ENCODE peak calls at places on chromosome 3, in nine cellular contexts. Z is cardiac muscle cell; V is stomach; H is esophagus squamous epithelium; B is CD8-positive, alpha-beta T cell; L is thoracic aorta; C is naive thymus-derived CD4-positive, alpha-beta T cell; X is neural progenitor cell; J is aorta. R is an unnamed sample.

GRCh38 chr3:105730973-105731372 is 137.8 kb downstream of the CBLB start:
- DNase-seq in Z (peak; percentile 25), V (no peak), H (no peak), B (no peak), L (no peak), C (no peak), X (no peak), J (no peak), R (no peak)

GRCh38 chr3:33751320-33751719 is 33.3 kb upstream of the CLASP2 start:
- DNase-seq in Z (no peak), V (no peak), H (no peak), B (no peak), L (no peak), C (no peak), X (no peak), J (no peak), R (no peak)

GRCh38 chr3:184448321-184449160 is 68.7 kb downstream of the CHRD start:
- DNase-seq in Z (peak; percentile 87), V (peak; percentile 48), H (no peak), B (no peak), L (no peak), C (no peak), X (no peak), J (peak; percentile 66), R (no peak)

GRCh38 chr3:135576786-135577185 is 388.7 kb upstream of the PPP2R3A start:
- DNase-seq in Z (no peak), V (no peak), H (no peak), B (no peak), L (no peak), C (no peak), X (no peak), J (no peak), R (no peak)

GRCh38 chr3:158205994-158206393 is 96.1 kb downstream of the RSRC1 start:
- DNase-seq in Z (peak; percentile 4), V (no peak), H (no peak), B (no peak), L (no peak), C (no peak), X (no peak), J (no peak), R (no peak)

GRCh38 chr3:55720614-55721013 is 233.5 kb upstream of the WNT5A start:
- DNase-seq in Z (peak; percentile 23), V (no peak), H (no peak), B (no peak), L (no peak), C (no peak), X (no peak), J (no peak), R (no peak)

GRCh38 chr3:72461787-72462186 is 386.5 kb downstream of the SHQ1 start:
- DNase-seq in Z (no peak), V (no peak), H (no peak), B (no peak), L (no peak), C (no peak), X (no peak), J (no peak), R (no peak)

GRCh38 chr3:78974181-78974770 is 793.5 kb downstream of the ROBO1 start:
- DNase-seq in Z (no peak), V (no peak), H (no peak), B (no peak), L (no peak), C (no peak), X (no peak), J (no peak), R (no peak)

GRCh38 chr3:101842245-101842934 is 6.9 kb upstream of the NFKBIZ start:
- DNase-seq in Z (no peak), V (no peak), H (no peak), B (no peak), L (no peak), C (no peak), X (peak; percentile 87), J (no peak), R (no peak)

GRCh38 chr3:10245313-10245712 is 2.9 kb upstream of the TATDN2 start:
- DNase-seq in Z (no peak), V (no peak), H (no peak), B (no peak), L (no peak), C (no peak), X (no peak), J (no peak), R (no peak)

GRCh38 chr3:10248184-10248983 is at the start of gene TATDN2:
- DNase-seq in Z (peak; percentile 98), V (peak; percentile 97), H (peak; percentile 78), B (peak; percentile 90), L (peak; percentile 78), C (peak; percentile 87), X (peak; percentile 98), J (peak; percentile 98), R (peak; percentile 88)

GRCh38 chr3:10248984-10249748 is 907 bp downstream of the TATDN2 start:
- DNase-seq in Z (no peak), V (no peak), H (no peak), B (peak; percentile 28), L (no peak), C (peak; percentile 29), X (peak; percentile 55), J (peak; percentile 81), R (peak; percentile 24)

GRCh38 chr3:10249833-10250232 is 1.6 kb downstream of the TATDN2 start:
- DNase-seq in Z (no peak), V (no peak), H (no peak), B (no peak), L (no peak), C (no peak), X (no peak), J (no peak), R (no peak)

DNA sequence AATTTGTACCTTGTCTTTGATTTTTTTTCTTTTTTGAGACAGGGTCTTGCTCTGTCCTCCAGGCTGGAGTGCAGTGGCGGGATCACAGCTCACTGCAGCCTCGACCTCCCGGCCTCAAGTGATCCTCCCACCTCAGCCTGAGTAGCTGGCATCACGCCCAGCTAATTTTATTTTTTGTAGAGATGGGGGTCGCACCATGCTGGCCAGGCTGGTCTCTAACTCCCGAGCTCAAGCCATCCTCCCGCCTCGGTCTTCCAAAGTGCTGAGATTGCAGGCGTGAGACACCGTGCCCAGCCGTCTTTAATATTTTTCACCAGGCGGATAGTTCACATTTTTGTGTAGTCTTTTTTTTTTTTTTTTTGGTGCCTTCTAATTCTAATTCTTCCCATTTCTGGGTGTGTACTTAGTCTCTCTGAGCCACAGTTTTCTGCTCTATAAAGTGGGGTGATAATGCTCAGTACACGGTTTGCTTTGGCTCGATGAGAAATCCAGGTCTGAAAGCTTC is 528 bp upstream of the TATDN2 start:
- DNase-seq in Z (no peak), V (no peak), H (no peak), B (no peak), L (no peak), C (no peak), X (no peak), J (no peak), R (no peak)
- H3K9me3 ChIP-seq in Z (no peaks in the 10 kb centered on the region), V (peaks cover 19% of the 10 kb centered on the region), H (no peaks in the 10 kb centered on the region), B (peaks cover 7% of the 10 kb centered on the region), L (no peaks in the 10 kb centered on the region), C (peaks cover 7% of the 10 kb centered on the region), X (no peaks in the 10 kb centered on the region), J (peaks cover 2% of the 10 kb centered on the region), R (no peaks in the 10 kb centered on the region)

GRCh38 chr3:292038-292437 is 95.5 kb downstream of the CHL1 start:
- DNase-seq in Z (no peak), V (no peak), H (no peak), B (no peak), L (no peak), C (no peak), X (no peak), J (no peak), R (no peak)

GRCh38 chr3:294096-294495 is 97.5 kb downstream of the CHL1 start:
- DNase-seq in Z (no peak), V (no peak), H (no peak), B (no peak), L (no peak), C (no peak), X (no peak), J (no peak), R (no peak)

GRCh38 chr3:284316-284715 is 87.8 kb downstream of the CHL1 start:
- DNase-seq in Z (no peak), V (no peak), H (no peak), B (no peak), L (no peak), C (no peak), X (no peak), J (no peak), R (no peak)

GRCh38 chr3:291028-291427 is 94.5 kb downstream of the CHL1 start:
- DNase-seq in Z (no peak), V (no peak), H (no peak), B (no peak), L (no peak), C (no peak), X (no peak), J (no peak), R (no peak)

GRCh38 chr3:288383-288782 is 91.8 kb downstream of the CHL1 start:
- DNase-seq in Z (no peak), V (no peak), H (no peak), B (no peak), L (no peak), C (no peak), X (no peak), J (no peak), R (no peak)
- H3K9me3 ChIP-seq in Z (no peaks in the 10 kb centered on the region), V (no peaks in the 10 kb centered on the region), H (no peaks in the 10 kb centered on the region), B (no peaks in the 10 kb centered on the region), L (no peaks in the 10 kb centered on the region), C (no peaks in the 10 kb centered on the region), X (no peaks in the 10 kb centered on the region), J (no peaks in the 10 kb centered on the region), R (no peaks in the 10 kb centered on the region)

DNA sequence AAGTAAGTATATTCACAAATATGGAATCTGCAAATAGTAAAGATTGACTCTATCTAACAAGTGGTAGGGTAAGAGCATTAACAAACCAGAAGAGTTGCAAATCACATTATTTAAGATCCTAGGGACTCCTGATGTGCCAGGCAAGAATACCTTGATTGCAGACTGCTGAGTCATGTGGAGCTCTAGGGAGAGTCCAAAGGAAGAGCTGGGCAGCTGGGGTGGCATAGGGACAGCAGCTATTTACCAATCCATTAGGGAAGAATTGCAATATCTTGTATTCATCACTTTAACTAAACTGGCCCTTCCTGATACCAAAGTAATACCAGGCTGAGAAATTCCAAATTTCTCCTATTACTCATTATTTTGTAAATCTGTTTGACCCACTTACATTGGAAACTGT is 52.2 kb upstream of the ACP3 start:
- DNase-seq in Z (no peak), V (no peak), H (no peak), B (no peak), L (no peak), C (no peak), X (no peak), J (no peak), R (no peak)
- H3K9me3 ChIP-seq in Z (no peaks in the 10 kb centered on the region), V (no peaks in the 10 kb centered on the region), H (no peaks in the 10 kb centered on the region), B (no peaks in the 10 kb centered on the region), L (no peaks in the 10 kb centered on the region), C (no peaks in the 10 kb centered on the region), X (no peaks in the 10 kb centered on the region), J (no peaks in the 10 kb centered on the region), R (no peaks in the 10 kb centered on the region)

DNA sequence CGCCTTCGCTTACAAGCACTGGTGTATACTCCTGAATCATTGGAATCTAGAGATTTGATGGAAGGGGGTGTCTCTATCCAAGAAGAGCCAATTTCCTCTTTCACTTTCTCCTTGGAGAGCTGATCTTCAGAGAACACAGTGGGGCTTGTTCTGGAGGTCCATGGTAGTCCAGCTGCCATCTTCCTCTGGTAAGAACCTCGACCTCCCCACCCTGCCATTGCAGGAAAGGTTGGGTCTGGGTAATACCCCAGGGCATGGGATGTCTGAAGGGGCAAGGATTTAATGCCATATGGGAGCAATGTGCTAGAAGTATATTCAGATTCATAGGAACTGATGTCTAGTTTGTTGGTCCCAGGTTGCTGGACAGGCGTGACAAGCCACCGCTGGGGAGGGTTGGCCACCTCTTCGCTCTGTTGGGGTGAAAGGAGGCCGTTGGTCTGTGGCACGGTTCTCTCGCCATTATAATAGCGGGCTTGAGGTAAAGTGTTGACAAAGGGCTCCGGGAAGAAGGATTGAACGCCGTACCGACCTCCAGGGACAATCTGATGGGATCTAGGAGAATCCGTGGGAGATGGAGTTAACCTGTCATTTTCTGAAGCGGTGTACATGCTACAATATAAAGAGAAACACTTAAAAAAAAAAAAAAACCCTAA is 4.8 kb downstream of the EOMES start:
- DNase-seq in Z (no peak), V (no peak), H (no peak), B (no peak), L (no peak), C (no peak), X (no peak), J (no peak), R (no peak)
- H3K9me3 ChIP-seq in Z (no peaks in the 10 kb centered on the region), V (no peaks in the 10 kb centered on the region), H (no peaks in the 10 kb centered on the region), B (no peaks in the 10 kb centered on the region), L (no peaks in the 10 kb centered on the region), C (no peaks in the 10 kb centered on the region), X (no peaks in the 10 kb centered on the region), J (no peaks in the 10 kb centered on the region), R (no peaks in the 10 kb centered on the region)

R was measured in T-helper 17 cell.